ENCODE peak calls at places on chromosomes 12 and 14, in five cellular contexts. J, F, D, K and Y are unnamed samples.
A peak's percentile ranks its signal among the peaks of the same experiment; 100 is the strongest.

GRCh38 chr14:51395361-51395849 is 155.4 kb downstream of the TMX1 start:
- DNase-seq in J (peak; percentile 85), F (no peak), D (no peak), K (no peak), Y (no peak)

GRCh38 chr14:102578821-102579220 is 13.6 kb upstream of the RCOR1 start:
- DNase-seq in J (no peak), F (no peak), D (no peak), K (no peak), Y (no peak)

GRCh38 chr14:104253901-104254353 is 115.5 kb downstream of the KIF26A start:
- DNase-seq in J (no peak), F (no peak), D (no peak), K (no peak), Y (peak; percentile 50)

GRCh38 chr12:121820056-121820455 is 16.2 kb downstream of the SETD1B start:
- DNase-seq in J (no peak), F (no peak), D (no peak), K (no peak), Y (no peak)

GRCh38 chr14:76829016-76829365 is 2.8 kb downstream of the LRRC74A start:
- DNase-seq in J (no peak), F (no peak), D (no peak), K (no peak), Y (peak; percentile 46)

GRCh38 chr14:88993946-88994345 is 169.5 kb downstream of the TTC8 start:
- DNase-seq in J (no peak), F (no peak), D (no peak), K (no peak), Y (no peak)

GRCh38 chr12:112848972-112849371 is 57.4 kb downstream of the RPH3A start:
- DNase-seq in J (no peak), F (no peak), D (no peak), K (no peak), Y (no peak)

GRCh38 chr14:96502621-96503251 is 554 bp downstream of the PAPOLA start:
- DNase-seq in J (peak; percentile 43), F (peak; percentile 42), D (peak; percentile 60), K (no peak), Y (peak; percentile 85)

GRCh38 chr14:51511265-51511664 is 140.4 kb upstream of the FRMD6 start:
- DNase-seq in J (no peak), F (no peak), D (no peak), K (no peak), Y (no peak)

GRCh38 chr12:29561736-29562135 is 64.2 kb upstream of the OVCH1 start:
- DNase-seq in J (peak; percentile 64), F (no peak), D (no peak), K (no peak), Y (no peak)

GRCh38 chr14:89899917-89900680 is 54.4 kb downstream of the EFCAB11 start:
- DNase-seq in J (peak; percentile 54), F (no peak), D (peak; percentile 3), K (no peak), Y (peak; percentile 49)

GRCh38 chr12:130667421-130667960 is 48.6 kb downstream of the RIMBP2 start:
- DNase-seq in J (no peak), F (no peak), D (no peak), K (no peak), Y (no peak)

GRCh38 chr14:106024983-106025604 is 498.7 kb downstream of the TMEM121 start:
- DNase-seq in J (no peak), F (no peak), D (no peak), K (no peak), Y (no peak)

GRCh38 chr12:13038491-13039161 is 5.6 kb upstream of the FAM234B start:
- DNase-seq in J (peak; percentile 83), F (no peak), D (no peak), K (no peak), Y (no peak)

GRCh38 chr14:24695265-24696241 is 61.6 kb upstream of the GZMB start:
- DNase-seq in J (no peak), F (no peak), D (no peak), K (no peak), Y (no peak)

GRCh38 chr12:41250748-41251147 is 62.6 kb downstream of the PDZRN4 start:
- DNase-seq in J (no peak), F (no peak), D (no peak), K (no peak), Y (no peak)

GRCh38 chr12:122847921-122848421 is 12.7 kb downstream of the HIP1R start:
- DNase-seq in J (no peak), F (no peak), D (no peak), K (no peak), Y (peak; percentile 55)

GRCh38 chr14:48665077-48665784 is 920.9 kb downstream of the RPS29 start:
- DNase-seq in J (no peak), F (no peak), D (no peak), K (no peak), Y (no peak)

GRCh38 chr12:43331935-43332334 is 220.1 kb downstream of the ADAMTS20 start:
- DNase-seq in J (no peak), F (no peak), D (no peak), K (no peak), Y (no peak)

GRCh38 chr14:91501348-91501747 is 8.8 kb downstream of the PPP4R3A start:
- DNase-seq in J (no peak), F (no peak), D (no peak), K (no peak), Y (no peak)

GRCh38 chr12:84165998-84166571 is 746.5 kb downstream of the SLC6A15 start:
- DNase-seq in J (no peak), F (no peak), D (no peak), K (no peak), Y (no peak)

GRCh38 chr12:47781479-47782371 is 8.7 kb downstream of the SLC48A1 start:
- DNase-seq in J (no peak), F (no peak), D (no peak), K (no peak), Y (no peak)

GRCh38 chr12:7108928-7109920 is at the start of gene C1RL:
- DNase-seq in J (peak; percentile 95), F (peak; percentile 92), D (peak; percentile 66), K (peak; percentile 50), Y (peak; percentile 89)

GRCh38 chr14:92598549-92598905 is 84.9 kb downstream of the RIN3 start:
- DNase-seq in J (no peak), F (no peak), D (no peak), K (no peak), Y (no peak)

GRCh38 chr12:124928095-124928911 is 13.9 kb upstream of the UBC start:
- DNase-seq in J (peak; percentile 86), F (peak; percentile 91), D (no peak), K (no peak), Y (peak; percentile 50)

GRCh38 chr14:64507376-64508156 is 3.0 kb downstream of the ZBTB1 start:
- DNase-seq in J (peak; percentile 39), F (no peak), D (peak; percentile 12), K (no peak), Y (no peak)

GRCh38 chr12:63276537-63277365 is 125.8 kb upstream of the AVPR1A start:
- DNase-seq in J (peak; percentile 12), F (peak; percentile 56), D (peak; percentile 13), K (no peak), Y (peak; percentile 17)

GRCh38 chr14:103057372-103058208 is at the start of gene CDC42BPB:
- DNase-seq in J (peak; percentile 91), F (peak; percentile 88), D (peak; percentile 86), K (peak; percentile 32), Y (peak; percentile 98)

GRCh38 chr12:67287311-67287710 is 18.2 kb downstream of the CAND1 start:
- DNase-seq in J (no peak), F (no peak), D (no peak), K (no peak), Y (no peak)
- H3K27me3 ChIP-seq in J (no peaks in the 10 kb centered on the region), F (no peaks in the 10 kb centered on the region), D (no peaks in the 10 kb centered on the region), K (no peaks in the 10 kb centered on the region), Y (no peaks in the 10 kb centered on the region)

DNA sequence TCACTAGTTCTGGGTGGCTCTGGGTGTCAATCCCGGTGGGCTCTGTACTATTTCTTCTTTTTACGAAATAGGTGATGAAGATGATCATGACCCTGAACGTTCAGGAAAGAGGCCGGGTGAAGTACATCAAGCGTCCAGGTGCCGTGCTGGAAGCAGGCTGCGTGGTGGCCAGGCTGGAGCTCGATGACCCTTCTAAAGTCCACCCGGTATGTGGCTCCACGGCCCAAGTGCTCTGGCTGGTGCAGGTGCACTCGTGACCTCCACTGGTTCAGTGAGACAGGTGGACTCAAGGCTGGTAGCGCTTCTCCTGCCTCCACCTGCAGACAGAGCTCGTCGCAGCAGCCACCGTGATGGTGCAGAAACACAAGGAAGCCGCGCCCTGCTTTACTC is 85.1 kb downstream of the ACACB start:
- DNase-seq in J (no peak), F (no peak), D (no peak), K (no peak), Y (no peak)
- H3K36me3 ChIP-seq in J (no peaks in the 10 kb centered on the region), F (peaks cover 6% of the 10 kb centered on the region), D (no peaks in the 10 kb centered on the region), K (no peaks in the 10 kb centered on the region), Y (no peaks in the 10 kb centered on the region)

GRCh38 chr12:26198742-26199141 is 3.4 kb downstream of the SSPN start:
- DNase-seq in J (peak; percentile 47), F (no peak), D (no peak), K (no peak), Y (no peak)
- H3K27me3 ChIP-seq in J (no peaks in the 10 kb centered on the region), F (no peaks in the 10 kb centered on the region), D (peaks cover 8% of the 10 kb centered on the region), K (no peaks in the 10 kb centered on the region), Y (peaks cover 30% of the 10 kb centered on the region)

GRCh38 chr14:39351708-39352107 is 80.5 kb downstream of the FBXO33 start:
- DNase-seq in J (peak; percentile 66), F (no peak), D (no peak), K (no peak), Y (no peak)

DNA sequence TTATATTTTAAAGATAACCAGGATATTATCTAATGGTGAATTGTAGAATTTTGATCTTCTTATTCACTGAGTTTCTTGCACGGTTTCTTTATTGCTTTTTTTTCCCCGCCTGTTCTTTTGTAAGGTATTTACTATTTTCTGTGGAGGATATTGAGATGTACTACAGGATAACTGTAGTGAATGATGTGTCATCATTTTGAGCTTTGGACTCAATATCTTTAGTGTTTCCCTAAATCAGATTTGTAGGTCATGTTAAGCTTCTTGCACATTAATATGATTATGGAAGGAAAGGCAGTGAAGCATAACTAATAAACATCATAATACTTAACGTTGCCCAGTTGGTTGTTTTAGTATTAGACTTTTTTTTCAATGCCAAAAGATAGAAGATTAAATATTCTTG is 81.4 kb downstream of the FBXO33 start:
- DNase-seq in J (no peak), F (no peak), D (no peak), K (no peak), Y (no peak)
- H3K36me3 ChIP-seq in J (no peaks in the 10 kb centered on the region), F (no peaks in the 10 kb centered on the region), D (peaks cover 2% of the 10 kb centered on the region), K (no peaks in the 10 kb centered on the region), Y (no peaks in the 10 kb centered on the region)

GRCh38 chr12:53789570-53789969 is 37.8 kb upstream of the CISTR start:
- DNase-seq in J (no peak), F (no peak), D (no peak), K (no peak), Y (no peak)
- H3K27me3 ChIP-seq in J (peaks cover 30% of the 10 kb centered on the region), F (no peaks in the 10 kb centered on the region), D (no peaks in the 10 kb centered on the region), K (peaks cover 2% of the 10 kb centered on the region), Y (no peaks in the 10 kb centered on the region)